ENCODE peak calls at places on chromosome 19, in four cellular contexts. S, I, K and T are unnamed samples.

GRCh38 chr19:41264581-41265375 is 606 bp downstream of the HNRNPUL1 start:
- DNase-seq in S (peak; percentile 84), I (no peak), K (no peak), T (peak; percentile 43)

GRCh38 chr19:47228168-47228936 is 2.6 kb downstream of the BBC3 start:
- DNase-seq in S (peak; percentile 85), I (no peak), K (peak; percentile 88), T (peak; percentile 45)

GRCh38 chr19:12156254-12157058 is at the start of gene ZNF625:
- DNase-seq in S (peak; percentile 94), I (peak; percentile 97), K (peak; percentile 90), T (peak; percentile 83)

GRCh38 chr19:4505570-4506448 is 12.5 kb downstream of the PLIN4 start:
- DNase-seq in S (no peak), I (no peak), K (no peak), T (no peak)

GRCh38 chr19:17841371-17841809 is 6.4 kb downstream of the JAK3 start:
- DNase-seq in S (no peak), I (no peak), K (peak; percentile 73), T (peak; percentile 44)

GRCh38 chr19:10460714-10461046 is 40.3 kb downstream of the PDE4A start:
- DNase-seq in S (no peak), I (no peak), K (no peak), T (no peak)

GRCh38 chr19:33797821-33798633 is 1.4 kb downstream of the KCTD15 start:
- DNase-seq in S (peak; percentile 81), I (no peak), K (no peak), T (peak; percentile 57)

GRCh38 chr19:590750-591098 is 1.0 kb downstream of the HCN2 start:
- DNase-seq in S (no peak), I (no peak), K (no peak), T (no peak)

GRCh38 chr19:16657384-16657783 is 2.6 kb downstream of the SMIM7 start:
- DNase-seq in S (no peak), I (no peak), K (no peak), T (no peak)

GRCh38 chr19:16659832-16660708 is at the start of gene SMIM7:
- DNase-seq in S (peak; percentile 99), I (peak; percentile 99), K (peak; percentile 99), T (peak; percentile 99)

GRCh38 chr19:16660763-16661479 is at the start of gene TMEM38A:
- DNase-seq in S (peak; percentile 71), I (no peak), K (peak; percentile 92), T (peak; percentile 72)

GRCh38 chr19:16661480-16662034 is 618 bp downstream of the TMEM38A start:
- DNase-seq in S (peak; percentile 76), I (no peak), K (no peak), T (peak; percentile 33)

DNA sequence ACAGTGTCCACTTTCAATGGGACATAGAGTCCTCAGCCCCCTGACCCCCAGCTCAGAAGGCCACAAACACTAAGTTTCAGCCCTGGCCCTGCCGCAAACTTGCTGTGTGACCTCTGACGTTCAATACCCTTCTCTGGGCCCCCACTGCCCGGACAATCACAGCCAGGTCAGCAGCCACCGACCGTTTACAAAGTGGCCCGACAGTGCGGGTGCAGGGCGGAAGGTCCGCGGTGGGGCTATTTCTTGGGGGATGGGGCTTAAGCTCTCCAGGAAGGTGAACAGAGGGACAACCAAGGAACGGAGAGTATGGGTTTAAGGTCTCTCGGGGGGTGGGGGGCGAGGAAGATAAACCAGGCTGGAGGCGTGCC is 496 bp downstream of the SMIM7 start:
- DNase-seq in S (no peak), I (no peak), K (no peak), T (peak; percentile 26)
- H3K27ac ChIP-seq in S (peak overlapping the region; percentile 94), I (peak overlapping the region; percentile 91), K (peak overlapping the region; percentile 97), T (peak overlapping the region; percentile 94)

DNA sequence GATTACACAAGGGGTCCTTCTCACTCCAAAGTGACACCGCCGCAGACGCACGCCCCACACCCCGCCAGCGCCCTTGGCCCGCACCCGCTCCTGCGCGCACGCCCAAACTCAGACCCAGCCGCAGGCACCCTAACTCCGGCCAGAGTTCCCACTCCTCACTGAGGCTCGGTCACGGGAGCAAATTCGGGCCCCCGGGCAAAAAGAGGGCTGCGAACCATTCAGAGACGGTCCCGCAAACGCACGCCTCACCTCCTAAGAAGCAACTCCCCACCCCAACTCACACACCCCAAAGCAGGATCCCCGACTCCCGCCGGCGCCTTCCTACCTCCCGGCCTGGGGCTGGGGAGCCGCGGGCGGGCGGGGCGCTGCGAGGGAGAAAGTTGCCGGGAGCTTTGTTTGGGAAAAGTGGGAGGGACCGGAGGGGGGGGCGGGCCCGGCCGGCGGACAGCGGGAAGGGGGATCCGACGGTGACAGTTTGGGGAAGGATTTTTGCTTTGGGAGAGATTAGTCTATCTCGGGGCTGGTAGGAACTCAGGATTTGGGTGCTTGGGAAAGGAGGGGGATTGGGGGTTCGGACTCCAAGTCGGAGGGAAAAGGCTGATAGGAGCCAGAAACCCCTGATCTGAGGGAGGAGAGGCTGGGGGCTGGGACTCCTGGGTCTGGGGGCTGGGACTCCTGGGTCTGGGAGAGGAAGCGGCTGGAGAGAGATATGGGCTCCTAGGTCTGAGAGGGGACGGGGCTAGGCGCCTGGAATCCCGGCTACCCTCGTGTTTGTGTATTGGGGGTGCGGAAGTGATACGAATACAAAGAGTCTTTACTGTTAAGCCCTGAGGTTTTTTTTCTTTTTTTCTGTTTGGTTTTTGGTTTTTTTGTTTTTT is at the start of gene TEAD2:
- DNase-seq in S (peak; percentile 91), I (peak; percentile 94), K (peak; percentile 79), T (peak; percentile 73)
- TF ChIP-seq POLR2AphosphoS5 in S (peak; percentile 90), I (peak; percentile 89), K (peak; percentile 82), T (peak; percentile 47)

GRCh38 chr19:49876422-49877019 is 634 bp downstream of the AKT1S1 start:
- DNase-seq in S (peak; percentile 99), I (peak; percentile 99), K (peak; percentile 98), T (peak; percentile 99)
- TF ChIP-seq POLR2A in S (no peak), I (no peak), K (no peak), T (no peak)

DNA sequence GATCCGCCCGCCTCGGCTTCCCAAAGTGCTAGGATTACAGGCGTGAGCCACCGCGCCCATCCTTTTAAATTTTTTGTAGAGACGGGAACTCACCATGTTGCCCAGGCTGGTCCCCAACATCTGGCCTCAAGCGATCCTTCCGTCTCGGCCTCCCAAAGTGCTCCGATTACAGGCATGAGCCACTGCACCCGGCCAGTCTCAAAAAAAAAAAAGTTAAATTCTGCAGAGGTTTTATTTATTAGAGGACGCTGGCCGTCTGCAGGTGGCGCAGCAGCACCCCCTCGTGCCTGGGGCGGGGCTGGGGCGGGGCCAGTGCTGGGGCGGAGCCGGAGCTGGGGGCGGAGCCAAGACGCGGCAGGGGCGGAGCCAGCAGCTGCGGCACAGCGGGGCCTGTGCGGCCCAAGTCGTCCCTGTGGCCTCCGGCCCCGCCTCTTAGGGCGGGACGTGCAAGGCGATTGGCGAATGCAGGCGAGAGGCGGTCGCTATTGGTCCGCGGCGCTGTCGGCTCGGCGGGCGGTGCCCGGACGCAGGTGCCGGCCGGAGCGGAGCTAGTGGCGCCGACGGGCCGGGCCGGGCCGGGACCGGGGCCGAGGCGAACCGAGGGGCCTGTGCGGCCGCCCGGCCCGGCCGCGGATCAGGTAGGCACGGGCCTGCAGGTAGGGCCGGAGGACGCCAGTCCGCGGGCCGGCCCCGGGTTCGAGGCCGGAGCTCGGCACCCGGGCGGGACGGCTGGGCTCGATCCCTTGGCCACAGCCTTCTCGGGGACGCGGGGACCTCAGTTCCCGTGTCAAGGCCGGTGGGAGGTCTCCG is at the start of gene MARCHF2:
- DNase-seq in S (peak; percentile 99), I (peak; percentile 99), K (peak; percentile 99), T (peak; percentile 98)
- H3K27ac ChIP-seq in S (peak within 1 kb of the TSS; percentile 92), I (peak within 1 kb of the TSS; percentile 93), K (peak within 1 kb of the TSS; percentile 88), T (peak within 1 kb of the TSS; percentile 89)

DNA sequence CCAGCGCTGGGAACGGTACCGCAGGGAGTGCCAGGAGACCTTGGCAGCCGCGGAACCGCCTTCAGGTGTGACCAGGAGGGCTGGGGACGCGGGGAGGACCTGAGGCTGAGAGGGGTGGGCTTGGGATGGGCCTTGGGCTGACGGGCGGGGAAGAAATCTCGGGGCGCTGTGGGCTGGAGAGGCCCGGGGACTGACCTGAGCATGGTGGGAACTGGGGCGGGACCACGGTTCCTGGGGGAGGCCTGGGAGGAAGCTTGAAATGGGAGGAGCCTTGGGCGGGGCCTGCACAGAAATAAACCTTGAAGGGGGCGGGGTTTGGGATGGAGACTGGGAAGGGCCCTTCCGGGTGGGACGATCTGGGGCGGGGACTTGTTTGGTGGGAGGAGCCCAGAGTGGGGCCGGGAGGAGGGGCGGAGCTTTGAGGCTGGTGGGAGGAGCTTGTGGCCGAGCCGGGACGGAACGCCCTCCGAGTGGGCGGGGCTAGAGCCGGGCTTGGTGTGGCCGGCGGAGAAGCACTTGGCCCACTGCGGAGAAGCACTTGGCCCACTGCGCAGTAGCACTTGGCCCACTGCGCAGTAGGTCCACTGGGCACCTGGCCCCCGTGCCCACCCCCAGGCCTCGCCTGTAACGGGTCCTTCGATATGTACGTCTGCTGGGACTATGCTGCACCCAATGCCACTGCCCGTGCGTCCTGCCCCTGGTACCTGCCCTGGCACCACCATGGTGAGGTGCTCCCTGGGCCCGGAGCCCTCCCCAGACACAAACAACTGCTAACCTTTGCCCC is 2.8 kb downstream of the GIPR start:
- DNase-seq in S (no peak), I (no peak), K (peak; percentile 85), T (peak; percentile 94)
- TF ChIP-seq POLR2AphosphoS5 in S (no peak), I (no peak), K (no peak), T (no peak)

GRCh38 chr19:1912760-1913505 is 7.7 kb downstream of the ADAT3 start:
- DNase-seq in S (no peak), I (no peak), K (no peak), T (no peak)

GRCh38 chr19:1917926-1918325 is 12.7 kb downstream of the ADAT3 start:
- DNase-seq in S (no peak), I (no peak), K (no peak), T (no peak)

GRCh38 chr19:1911995-1912394 is 6.8 kb downstream of the ADAT3 start:
- DNase-seq in S (no peak), I (no peak), K (no peak), T (peak; percentile 87)

GRCh38 chr19:1913781-1914577 is 8.8 kb downstream of the ADAT3 start:
- DNase-seq in S (no peak), I (no peak), K (no peak), T (no peak)

DNA sequence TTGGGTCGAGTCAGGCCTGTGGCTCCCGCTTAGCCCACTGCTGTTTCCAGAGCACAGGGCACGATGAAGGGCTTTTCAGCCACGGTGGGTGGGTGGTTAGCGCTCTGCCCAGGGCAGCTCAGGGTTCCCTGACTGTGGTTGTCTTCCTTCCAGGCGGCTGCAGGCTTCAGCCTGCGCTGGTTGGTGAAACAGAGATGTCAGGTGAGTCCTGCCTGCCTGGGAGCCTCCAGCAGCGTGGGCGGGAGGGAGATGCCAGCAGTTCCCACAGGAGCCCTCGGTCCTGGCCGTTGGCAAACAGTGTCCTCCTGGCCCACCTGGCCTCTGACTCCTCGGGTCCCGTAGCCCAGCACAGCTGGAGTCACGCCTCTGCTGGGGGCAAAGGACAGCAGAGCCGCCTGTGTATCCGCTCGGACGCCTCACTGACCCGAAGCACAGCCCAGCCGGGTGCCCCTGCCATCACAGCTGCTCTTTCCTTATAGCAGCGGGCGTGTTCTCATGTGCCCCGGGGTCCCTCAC is 9.7 kb downstream of the ADAT3 start:
- DNase-seq in S (no peak), I (no peak), K (no peak), T (no peak)
- TF ChIP-seq POLR2A in S (no peak), I (no peak), K (no peak), T (no peak)